ENCODE peak calls at places on chromosomes 7 and 10, in nine cellular contexts. G is cardiac fibroblast; O is T47D; N is GM03348; M is NCI-H774; S is activated CD4-positive, alpha-beta T cell treated with anti-CD3 and anti-CD28 coated beads, Interleukin-2, amount 10 ng/mL, durations not matched to agents 7 days and 5 days; T is GM18507; E is activated T-cell treated with anti-CD3 and anti-CD28 coated beads, Interleukin-2, amount 50 U/mL, for 48 hours; Q is ELR. L is an unnamed sample.
A peak's percentile ranks its signal among the peaks of the same experiment; 100 is the strongest.

GRCh38 chr10:7982733-7983132 is 71.8 kb upstream of the GATA3 start:
- DNase-seq in S (no peak), G (no peak), E (no peak), Q (no peak), N (no peak), M (no peak), O (no peak), T (no peak), L (no peak)

GRCh38 chr10:2951235-2951835 is 116.0 kb upstream of the PFKP start:
- DNase-seq in G (no peak), Q (no peak), S (no peak), O (no peak), T (no peak), E (no peak), M (no peak), N (no peak), L (no peak)

GRCh38 chr7:132784406-132784805 is 208.1 kb upstream of the PLXNA4 start:
- DNase-seq in N (no peak), G (no peak), M (no peak), Q (peak; percentile 9), E (no peak), O (no peak), T (no peak), S (no peak), L (no peak)

GRCh38 chr7:34330308-34330707 is 327.7 kb upstream of the NPSR1 start:
- DNase-seq in T (no peak), S (no peak), N (no peak), E (no peak), O (no peak), G (no peak), M (no peak), Q (no peak), L (no peak)

GRCh38 chr7:19144661-19145428 is at the start of gene FERD3L:
- DNase-seq in E (no peak), T (no peak), G (no peak), Q (no peak), S (no peak), N (peak; percentile 18), O (no peak), M (no peak), L (no peak)

GRCh38 chr7:322111-322671 is 32.2 kb downstream of the FOXL3 start:
- DNase-seq in M (peak; percentile 35), N (peak; percentile 97), E (peak; percentile 93), T (peak; percentile 79), S (peak; percentile 80), O (peak; percentile 86), Q (peak; percentile 56), G (peak; percentile 25), L (peak; percentile 96)

GRCh38 chr7:157875230-157876179 is 538.7 kb downstream of the DNAJB6 start:
- DNase-seq in T (no peak), S (peak; percentile 62), E (peak; percentile 68), G (no peak), N (no peak), Q (no peak), M (no peak), O (peak; percentile 33), L (no peak)

GRCh38 chr10:6347391-6347951 is 144.7 kb downstream of the PFKFB3 start:
- DNase-seq in E (peak; percentile 78), O (no peak), G (no peak), T (no peak), S (peak; percentile 57), M (no peak), N (peak; percentile 46), Q (peak; percentile 32), L (peak; percentile 30)

GRCh38 chr10:79184141-79184625 is 115.4 kb downstream of the ZMIZ1 start:
- DNase-seq in O (no peak), E (no peak), T (no peak), S (no peak), G (peak; percentile 82), M (peak; percentile 57), N (peak; percentile 65), Q (peak; percentile 92), L (no peak)

L was measured in GM13976.